ENCODE peak calls at places on chromosomes 16 and 17, in seven cellular contexts. T is Peyer's patch, E is mucosa of descending colon, I is GM12865, U is right atrium auricular region, P is B cell, O is heart left ventricle. W is an unnamed sample.

GRCh38 chr16:30145692-30146091 is 22.7 kb upstream of the MAPK3 start:
- DNase-seq in T (no peak), E (no peak), I (no peak), U (no peak), P (no peak), O (no peak), W (no peak)

GRCh38 chr16:87458424-87458915 is 34.4 kb downstream of the ZCCHC14 start:
- DNase-seq in T (no peak), E (no peak), I (no peak), U (no peak), P (no peak), O (no peak), W (no peak)

GRCh38 chr17:71180801-71181385 is 939.9 kb upstream of the SOX9 start:
- DNase-seq in T (peak; percentile 52), E (no peak), I (no peak), U (no peak), P (no peak), O (no peak), W (no peak)

GRCh38 chr17:72984145-72984924 is 108.2 kb downstream of the SLC39A11 start:
- DNase-seq in T (peak; percentile 39), E (no peak), I (no peak), U (no peak), P (no peak), O (no peak), W (peak; percentile 30)

GRCh38 chr16:79897444-79898146 is 297.1 kb upstream of the MAF start:
- DNase-seq in T (peak; percentile 79), E (no peak), I (no peak), U (no peak), P (no peak), O (no peak), W (no peak)

GRCh38 chr16:7318661-7319060 is 14.0 kb upstream of the RBFOX1 start:
- DNase-seq in T (no peak), E (no peak), I (no peak), U (no peak), P (no peak), O (no peak), W (no peak)

GRCh38 chr17:73717690-73718089 is 73.4 kb upstream of the SDK2 start:
- DNase-seq in T (no peak), E (no peak), I (no peak), U (no peak), P (no peak), O (no peak), W (no peak)

GRCh38 chr16:67174706-67175231 is 4.4 kb downstream of the NOL3 start:
- DNase-seq in T (no peak), E (no peak), I (no peak), U (no peak), P (peak; percentile 45), O (no peak), W (no peak)

GRCh38 chr17:39617446-39618251 is 9.1 kb upstream of the PPP1R1B start:
- DNase-seq in T (peak; percentile 81), E (peak; percentile 85), I (peak; percentile 56), U (no peak), P (peak; percentile 90), O (peak; percentile 76), W (peak; percentile 5)

GRCh38 chr16:67857547-67858233 is 10.2 kb upstream of the CENPT start:
- DNase-seq in T (peak; percentile 89), E (peak; percentile 69), I (no peak), U (peak; percentile 97), P (no peak), O (peak; percentile 78), W (peak; percentile 85)

GRCh38 chr16:85640254-85640558 is 27.1 kb downstream of the GSE1 start:
- DNase-seq in T (no peak), E (no peak), I (no peak), U (no peak), P (no peak), O (no peak), W (no peak)

GRCh38 chr17:65277576-65277975 is 140.4 kb downstream of the RGS9 start:
- DNase-seq in T (no peak), E (no peak), I (peak; percentile 22), U (peak; percentile 26), P (no peak), O (no peak), W (no peak)

GRCh38 chr17:28124962-28125361 is 82.5 kb downstream of the NLK start:
- DNase-seq in T (no peak), E (no peak), I (no peak), U (no peak), P (no peak), O (no peak), W (no peak)

GRCh38 chr16:21197115-21197514 is 14.3 kb downstream of the ZP2 start:
- DNase-seq in T (no peak), E (no peak), I (no peak), U (no peak), P (no peak), O (no peak), W (no peak)
- TF ChIP-seq CTCF in T (no peak), E (no peak), I (no peak), U (no peak), P (no peak), O (no peak), W (no peak)

GRCh38 chr17:19768046-19768782 is 20.1 kb upstream of the ALDH3A1 start:
- DNase-seq in T (no peak), E (no peak), I (peak; percentile 57), U (peak; percentile 50), P (no peak), O (no peak), W (no peak)

GRCh38 chr17:19763416-19763815 is 15.3 kb upstream of the ALDH3A1 start:
- DNase-seq in T (no peak), E (no peak), I (no peak), U (peak; percentile 18), P (no peak), O (no peak), W (no peak)

GRCh38 chr17:19769946-19770652 is 22.0 kb upstream of the ALDH3A1 start:
- DNase-seq in T (no peak), E (no peak), I (no peak), U (peak; percentile 38), P (no peak), O (no peak), W (peak; percentile 23)

GRCh38 chr17:19766016-19766415 is 17.9 kb upstream of the ALDH3A1 start:
- DNase-seq in T (no peak), E (no peak), I (no peak), U (peak; percentile 40), P (no peak), O (no peak), W (no peak)

GRCh38 chr17:19766421-19767270 is 18.5 kb upstream of the ALDH3A1 start:
- DNase-seq in T (peak; percentile 90), E (no peak), I (peak; percentile 80), U (peak; percentile 77), P (peak; percentile 83), O (peak; percentile 81), W (peak; percentile 14)
- TF ChIP-seq CTCF in T (peak; percentile 87), E (peak; percentile 85), I (peak; percentile 99), U (peak; percentile 91), P (peak; percentile 97), O (peak; percentile 99), W (peak; percentile 100)

GRCh38 chr17:4898927-4899326 is 409 bp upstream of the C17orf107 start:
- DNase-seq in T (no peak), E (peak; percentile 71), I (no peak), U (no peak), P (no peak), O (no peak), W (no peak)

GRCh38 chr17:4898351-4898750 is 985 bp upstream of the C17orf107 start:
- DNase-seq in T (no peak), E (peak; percentile 47), I (no peak), U (no peak), P (peak; percentile 15), O (no peak), W (no peak)

GRCh38 chr17:4901108-4901647 is 1.7 kb downstream of the CHRNE start:
- DNase-seq in T (no peak), E (no peak), I (no peak), U (no peak), P (peak; percentile 6), O (no peak), W (no peak)

GRCh38 chr17:4900231-4901107 is 1.1 kb downstream of the C17orf107 start:
- DNase-seq in T (peak; percentile 77), E (peak; percentile 82), I (peak; percentile 62), U (no peak), P (peak; percentile 74), O (no peak), W (no peak)

DNA sequence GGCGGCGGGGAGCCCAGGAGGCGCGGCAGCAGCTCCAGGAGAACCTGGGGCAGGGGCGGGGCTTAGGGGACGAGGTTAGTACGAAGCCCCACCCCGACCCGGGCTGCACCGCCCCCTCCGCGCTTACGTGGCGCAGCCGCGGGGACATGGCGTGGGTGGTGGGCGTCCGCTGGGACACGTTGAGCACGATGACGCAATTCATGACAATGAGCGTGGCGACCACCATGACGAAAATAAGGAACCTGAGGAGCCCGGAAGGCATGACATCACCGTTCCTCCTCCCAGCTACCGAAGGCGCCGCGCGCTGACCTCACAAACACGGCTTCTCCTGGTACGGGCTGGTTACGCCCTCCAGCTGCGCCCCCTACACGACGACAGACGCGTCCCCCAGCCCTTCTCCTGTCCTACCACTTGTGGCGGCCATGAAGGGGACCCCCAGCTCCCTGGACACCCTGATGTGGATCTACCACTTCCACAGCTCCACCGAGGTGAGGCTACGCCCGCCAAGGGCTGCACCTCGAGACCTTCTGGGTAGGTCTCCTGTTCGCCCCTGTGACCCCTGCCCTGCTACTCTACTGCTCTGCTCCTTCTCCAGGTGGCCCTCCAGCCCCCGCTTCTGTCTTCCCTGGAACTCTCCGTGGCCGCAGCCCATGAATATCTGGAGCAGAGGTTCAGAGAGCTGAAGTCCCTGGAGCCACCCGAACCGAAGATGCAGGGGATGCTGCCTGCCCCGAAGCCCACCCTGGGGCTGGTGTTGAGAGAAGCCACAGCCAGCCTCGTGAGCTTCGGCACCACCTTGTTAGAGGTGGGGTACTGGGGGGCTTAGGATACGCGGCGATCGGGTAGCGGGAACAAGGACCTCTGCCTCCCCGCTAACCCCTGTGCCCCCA is at the start of gene C17orf107:
- DNase-seq in T (peak; percentile 95), E (peak; percentile 93), I (peak; percentile 78), U (peak; percentile 88), P (peak; percentile 98), O (peak; percentile 82), W (peak; percentile 28)
- TF ChIP-seq CTCF in T (no peak), E (no peak), I (no peak), U (no peak), P (peak; percentile 14), O (no peak), W (no peak)

GRCh38 chr16:57667526-57668258 is 414 bp upstream of the ADGRG3 start:
- DNase-seq in T (no peak), E (peak; percentile 68), I (no peak), U (no peak), P (no peak), O (peak; percentile 40), W (no peak)
- TF ChIP-seq CTCF in T (no peak), E (no peak), I (peak; percentile 15), U (no peak), P (no peak), O (peak; percentile 20), W (no peak)

GRCh38 chr16:3780570-3780969 is 63.2 kb upstream of the TRAP1 start:
- DNase-seq in T (no peak), E (no peak), I (peak; percentile 39), U (no peak), P (no peak), O (no peak), W (no peak)
- TF ChIP-seq CTCF in T (no peak), E (no peak), I (no peak), U (no peak), P (no peak), O (peak; percentile 18), W (no peak)

GRCh38 chr17:44655983-44656700 is at the start of gene MEIOC:
- DNase-seq in T (no peak), E (no peak), I (peak; percentile 15), U (no peak), P (peak; percentile 71), O (no peak), W (no peak)
- TF ChIP-seq CTCF in T (no peak), E (no peak), I (no peak), U (no peak), P (no peak), O (no peak), W (no peak)